ENCODE peak calls at places on chromosomes 16 and 17, in ten cellular contexts. L is substantia nigra; D is H54; P is stimulated activated CD8-positive, alpha-beta memory T cell treated with anti-CD3 and anti-CD28 coated beads, Interleukin-4, amount 100 ng/mL, for 24 hours; Q is NCI-H1694; K is activated CD4-positive, alpha-beta T cell treated with anti-CD3 and anti-CD28 coated beads, Interleukin-2, amount 50 U/mL, for 48 hours; O is anterior cingulate cortex; J is fibroblast of mammary gland; V is B cell; H is ureter. T is an unnamed sample.

GRCh38 chr16:9330036-9330545 is 238.6 kb downstream of the HAPSTR1 start:
- DNase-seq in L (no peak), D (no peak), P (no peak), Q (no peak), K (no peak), O (no peak), J (no peak), V (no peak), H (no peak), T (no peak)

GRCh38 chr16:80014241-80014939 is 413.9 kb upstream of the MAF start:
- DNase-seq in L (no peak), D (no peak), P (no peak), Q (no peak), K (no peak), O (no peak), J (no peak), V (no peak), H (no peak), T (no peak)

GRCh38 chr16:76681296-76681695 is 404.1 kb downstream of the CNTNAP4 start:
- DNase-seq in L (no peak), D (no peak), P (no peak), Q (no peak), K (no peak), O (no peak), J (no peak), V (no peak), H (no peak), T (no peak)

GRCh38 chr16:23064642-23065041 is 84.6 kb downstream of the USP31 start:
- DNase-seq in L (no peak), D (no peak), P (no peak), Q (no peak), K (no peak), O (no peak), J (peak), V (no peak), H (no peak), T (peak)

GRCh38 chr17:2749784-2750181 is 331 bp upstream of the CCDC92B start:
- DNase-seq in L (peak), D (peak), P (peak), Q (no peak), K (peak), O (peak), J (peak), V (peak), H (peak), T (peak)

GRCh38 chr17:77458202-77459017 is 317.6 kb downstream of the SEC14L1 start:
- DNase-seq in L (no peak), D (no peak), P (no peak), Q (no peak), K (peak), O (no peak), J (no peak), V (no peak), H (no peak), T (no peak)

GRCh38 chr16:30942421-30942796 is 6.5 kb upstream of the ORAI3 start:
- DNase-seq in L (no peak), D (no peak), P (no peak), Q (no peak), K (no peak), O (no peak), J (no peak), V (no peak), H (no peak), T (no peak)

GRCh38 chr17:40320771-40321501 is 12.0 kb downstream of the RARA start:
- DNase-seq in L (no peak), D (no peak), P (no peak), Q (no peak), K (no peak), O (no peak), J (no peak), V (peak), H (no peak), T (peak)

GRCh38 chr17:78709119-78709681 is 72.9 kb downstream of the CYTH1 start:
- DNase-seq in L (no peak), D (no peak), P (no peak), Q (no peak), K (peak), O (no peak), J (no peak), V (peak), H (no peak), T (peak)